ENCODE peak calls at places on chromosomes 1 and 21, in ten cellular contexts. M is HT1080, Z is COLO829, P is fibroblast of pulmonary artery, A is hepatocyte, F is dermis microvascular lymphatic vessel endothelial cell, O is pulmonary artery endothelial cell, W is AG10803, L is mesenchymal stem cell, U is midbrain. S is an unnamed sample.

GRCh38 chr1:101741910-101742309 is 254.8 kb downstream of the OLFM3 start:
- DNase-seq in M (no peak), Z (no peak), P (no peak), A (no peak), F (no peak), O (no peak), W (no peak), L (no peak), U (no peak), S (no peak)

GRCh38 chr1:210598135-210598652 is 269.5 kb downstream of the HHAT start:
- DNase-seq in M (peak), Z (no peak), P (peak), A (peak), F (no peak), O (no peak), W (peak), L (peak), U (no peak), S (no peak)

GRCh38 chr1:180098242-180098995 is 56.2 kb upstream of the QSOX1 start:
- DNase-seq in M (peak), Z (no peak), P (peak), A (peak), F (no peak), O (no peak), W (peak), L (peak), U (no peak), S (no peak)

GRCh38 chr1:220748091-220748934 is at the start of gene MTARC2:
- DNase-seq in M (peak), Z (no peak), P (peak), A (peak), F (peak), O (peak), W (peak), L (peak), U (peak), S (peak)

GRCh38 chr1:50105430-50105829 is 3.3 kb upstream of the ELAVL4 start:
- DNase-seq in M (no peak), Z (no peak), P (no peak), A (no peak), F (no peak), O (no peak), W (no peak), L (no peak), U (no peak), S (no peak)

GRCh38 chr1:161816201-161816600 is 50.1 kb downstream of the ATF6 start:
- DNase-seq in M (no peak), Z (no peak), P (peak), A (no peak), F (no peak), O (no peak), W (peak), L (peak), U (no peak), S (no peak)

GRCh38 chr21:17512245-17513213 is at the start of gene CXADR:
- DNase-seq in M (peak), Z (peak), P (peak), A (peak), F (peak), O (no peak), W (no peak), L (peak), U (peak), S (peak)

GRCh38 chr1:77631302-77631701 is 51.2 kb downstream of the ZZZ3 start:
- DNase-seq in M (no peak), Z (no peak), P (no peak), A (no peak), F (no peak), O (no peak), W (no peak), L (no peak), U (no peak), S (no peak)

GRCh38 chr1:162070825-162071224 is 1.3 kb downstream of the NOS1AP start:
- DNase-seq in M (no peak), Z (no peak), P (no peak), A (peak), F (no peak), O (no peak), W (no peak), L (no peak), U (no peak), S (no peak)